ENCODE peak calls at places on chromosomes 7 and 10, in ten cellular contexts. G, U, K, W, P, M, R, A, D and O are unnamed samples.

GRCh38 chr10:78927257-78927995 is 141.3 kb upstream of the ZMIZ1 start:
- DNase-seq in G (no peak), U (no peak), K (no peak), W (no peak), P (no peak), M (no peak), R (no peak), A (no peak), D (no peak), O (no peak)

GRCh38 chr10:108673756-108674155 is 1249.6 kb downstream of the XPNPEP1 start:
- DNase-seq in G (no peak), U (no peak), K (no peak), W (no peak), P (no peak), M (no peak), R (no peak), A (no peak), D (no peak), O (no peak)

GRCh38 chr7:95906871-95907270 is 134.5 kb downstream of the DYNC1I1 start:
- DNase-seq in G (no peak), U (no peak), K (peak; percentile 51), W (no peak), P (no peak), M (no peak), R (no peak), A (no peak), D (no peak), O (no peak)

GRCh38 chr10:26365681-26366327 is 72.3 kb upstream of the APBB1IP start:
- DNase-seq in G (no peak), U (no peak), K (no peak), W (no peak), P (no peak), M (no peak), R (no peak), A (no peak), D (no peak), O (no peak)

GRCh38 chr10:58956926-58957325 is 219.5 kb upstream of the PHYHIPL start:
- DNase-seq in G (peak; percentile 75), U (no peak), K (no peak), W (no peak), P (no peak), M (no peak), R (no peak), A (no peak), D (no peak), O (no peak)

GRCh38 chr7:54833021-54833467 is 74.0 kb upstream of the SEC61G start:
- DNase-seq in G (no peak), U (no peak), K (no peak), W (no peak), P (no peak), M (no peak), R (no peak), A (no peak), D (no peak), O (no peak)

GRCh38 chr10:119104653-119105024 is 726 bp downstream of the DENND10 start:
- DNase-seq in G (peak; percentile 31), U (peak; percentile 42), K (peak; percentile 23), W (peak; percentile 40), P (no peak), M (no peak), R (no peak), A (no peak), D (no peak), O (peak; percentile 24)

GRCh38 chr7:49855281-49855980 is 82.0 kb downstream of the VWC2 start:
- DNase-seq in G (no peak), U (no peak), K (no peak), W (no peak), P (no peak), M (no peak), R (no peak), A (no peak), D (no peak), O (no peak)

GRCh38 chr7:150384406-150385239 is 5.5 kb downstream of the ZNF775 start:
- DNase-seq in G (no peak), U (no peak), K (no peak), W (no peak), P (peak; percentile 11), M (no peak), R (no peak), A (no peak), D (peak; percentile 42), O (no peak)

GRCh38 chr7:137695942-137696341 is 150.8 kb downstream of the DGKI start:
- DNase-seq in G (no peak), U (peak; percentile 96), K (no peak), W (no peak), P (no peak), M (no peak), R (no peak), A (no peak), D (no peak), O (no peak)

GRCh38 chr7:24125765-24126164 is 158.2 kb upstream of the NPY start:
- DNase-seq in G (no peak), U (no peak), K (no peak), W (no peak), P (no peak), M (no peak), R (no peak), A (no peak), D (no peak), O (no peak)

GRCh38 chr10:29535012-29535777 is 99.6 kb downstream of the SVIL start:
- DNase-seq in G (peak; percentile 97), U (peak; percentile 25), K (peak; percentile 76), W (peak; percentile 88), P (peak; percentile 64), M (no peak), R (no peak), A (no peak), D (peak; percentile 67), O (peak; percentile 79)

GRCh38 chr10:94192974-94193373 is 169.8 kb downstream of the NOC3L start:
- DNase-seq in G (peak; percentile 35), U (peak; percentile 28), K (no peak), W (no peak), P (no peak), M (no peak), R (no peak), A (no peak), D (no peak), O (no peak)

GRCh38 chr7:18458830-18459229 is 36.7 kb upstream of the HDAC9 start:
- DNase-seq in G (no peak), U (no peak), K (peak; percentile 28), W (no peak), P (no peak), M (no peak), R (no peak), A (no peak), D (no peak), O (no peak)

GRCh38 chr7:50795253-50795652 is 12.6 kb upstream of the GRB10 start:
- DNase-seq in G (no peak), U (no peak), K (no peak), W (no peak), P (no peak), M (no peak), R (no peak), A (no peak), D (no peak), O (no peak)

GRCh38 chr10:97224483-97225435 is 39.0 kb upstream of the SLIT1 start:
- DNase-seq in G (no peak), U (no peak), K (peak; percentile 22), W (no peak), P (no peak), M (no peak), R (no peak), A (no peak), D (no peak), O (no peak)

GRCh38 chr7:135335628-135336139 is 102.0 kb downstream of the STRA8 start:
- DNase-seq in G (peak; percentile 36), U (peak; percentile 86), K (peak; percentile 88), W (peak; percentile 76), P (peak; percentile 38), M (peak; percentile 40), R (no peak), A (peak; percentile 52), D (peak; percentile 84), O (peak; percentile 71)

GRCh38 chr10:72761498-72761897 is 69.6 kb downstream of the MCU start:
- DNase-seq in G (no peak), U (no peak), K (no peak), W (no peak), P (no peak), M (no peak), R (no peak), A (no peak), D (no peak), O (no peak)

GRCh38 chr7:35250941-35251340 is 3.0 kb downstream of the TBX20 start:
- DNase-seq in G (no peak), U (no peak), K (no peak), W (no peak), P (no peak), M (no peak), R (no peak), A (no peak), D (no peak), O (no peak)

GRCh38 chr7:76126632-76127031 is 75.1 kb upstream of the SRRM3 start:
- DNase-seq in G (no peak), U (no peak), K (no peak), W (no peak), P (no peak), M (no peak), R (no peak), A (no peak), D (no peak), O (no peak)

GRCh38 chr10:106023329-106023728 is 1141.2 kb downstream of the SORCS1 start:
- DNase-seq in G (no peak), U (no peak), K (no peak), W (no peak), P (no peak), M (no peak), R (no peak), A (no peak), D (no peak), O (no peak)

GRCh38 chr7:134874407-134874806 is 95.0 kb downstream of the CALD1 start:
- DNase-seq in G (peak; percentile 33), U (no peak), K (no peak), W (no peak), P (no peak), M (no peak), R (no peak), A (no peak), D (no peak), O (no peak)